ENCODE peak calls at places on chromosomes 4 and X, in nine cellular contexts. L is uterus; E is GM23248; X is SK-N-SH; K is heart right ventricle; P is stomach; M is fibroblast of lung; W is mucosa of descending colon; U is CD8-positive, alpha-beta T cell. N is an unnamed sample. For H3K4me1 and H3K9me3, the result is how much of the 10 kb centered on the place peaks cover.

GRCh38 chrX:123083924-123084323 is 100.2 kb upstream of the GRIA3 start:
- DNase-seq in P (no peak), U (no peak), L (no peak), K (no peak), W (no peak), X (no peak), E (peak), M (no peak), N (no peak)

GRCh38 chrX:132369650-132370049 is 119.2 kb downstream of the MBNL3 start:
- DNase-seq in U (no peak), E (no peak), P (no peak), X (no peak), L (no peak), K (no peak), M (no peak), W (no peak), N (no peak)

GRCh38 chr4:57989430-57989829 is 879.2 kb upstream of the IGFBP7 start:
- DNase-seq in M (no peak), X (no peak), U (no peak), K (no peak), W (no peak), P (no peak), E (no peak), L (no peak), N (peak)

GRCh38 chr4:99301376-99302164 is 10.8 kb upstream of the ADH1A start:
- DNase-seq in P (no peak), W (no peak), K (no peak), M (peak), L (no peak), E (peak), U (no peak), X (no peak), N (no peak)

GRCh38 chrX:48831909-48832291 is 3.5 kb downstream of the PCSK1N start:
- DNase-seq in E (no peak), P (no peak), X (peak), W (no peak), L (no peak), U (no peak), M (no peak), K (no peak), N (no peak)

GRCh38 chrX:40030205-40030604 is 67.6 kb downstream of the BCOR start:
- DNase-seq in K (no peak), P (no peak), L (no peak), U (no peak), X (no peak), W (no peak), E (no peak), M (no peak), N (no peak)

GRCh38 chr4:136203199-136203598 is 1329.1 kb downstream of the PCDH18 start:
- DNase-seq in U (no peak), L (no peak), P (no peak), K (no peak), E (no peak), M (no peak), W (no peak), X (no peak), N (no peak)

GRCh38 chrX:23668335-23668734 is 1.0 kb downstream of the PRDX4 start:
- DNase-seq in W (no peak), K (no peak), U (no peak), P (no peak), L (no peak), E (peak), M (peak), X (peak), N (no peak)

GRCh38 chrX:148874621-148875020 is 374.2 kb downstream of the AFF2 start:
- DNase-seq in M (peak), L (no peak), E (peak), K (no peak), P (no peak), U (no peak), X (no peak), W (no peak), N (no peak)

GRCh38 chr4:15598644-15599043 is 56.5 kb downstream of the FBXL5 start:
- DNase-seq in M (peak), L (no peak), X (no peak), K (no peak), U (no peak), P (no peak), W (no peak), E (peak), N (no peak)

GRCh38 chrX:40094041-40094899 is 3.5 kb downstream of the BCOR start:
- DNase-seq in E (peak), P (no peak), W (peak), U (peak), M (peak), K (peak), L (peak), X (peak), N (peak)

GRCh38 chr4:154332681-154333421 is 158.7 kb downstream of the DCHS2 start:
- DNase-seq in M (peak), P (no peak), E (no peak), K (peak), L (peak), W (peak), U (peak), X (peak), N (peak)

GRCh38 chr4:140807491-140808257 is 51.5 kb upstream of the TBC1D9 start:
- DNase-seq in K (no peak), P (no peak), U (no peak), L (no peak), X (no peak), W (no peak), E (no peak), M (peak), N (no peak)

GRCh38 chrX:56729152-56729557 is at the start of gene NBDY:
- DNase-seq in E (peak), X (peak), W (peak), P (peak), U (peak), L (peak), M (peak), K (peak), N (peak)

GRCh38 chr4:130141651-130142050 is 1045.7 kb downstream of the C4orf33 start:
- DNase-seq in E (no peak), W (no peak), P (no peak), L (no peak), M (no peak), K (no peak), X (no peak), U (no peak), N (no peak)

GRCh38 chrX:115393271-115393670 is 103.8 kb downstream of the LUZP4 start:
- DNase-seq in X (no peak), L (no peak), W (no peak), P (no peak), E (peak), U (no peak), M (peak), K (no peak), N (no peak)

GRCh38 chr4:41287005-41287404 is 30.3 kb downstream of the UCHL1 start:
- DNase-seq in K (no peak), W (no peak), U (no peak), M (peak), P (no peak), X (no peak), E (no peak), L (no peak), N (no peak)

GRCh38 chr4:182277402-182277801 is 34.2 kb downstream of the TENM3 start:
- DNase-seq in E (no peak), L (no peak), W (no peak), X (no peak), P (no peak), U (no peak), K (no peak), M (no peak), N (no peak)

GRCh38 chr4:14368391-14368790 is 633.9 kb upstream of the CPEB2 start:
- DNase-seq in U (no peak), K (peak), E (no peak), W (no peak), L (no peak), X (no peak), P (no peak), M (no peak), N (no peak)

GRCh38 chrX:38111196-38111595 is 104.8 kb downstream of the SYTL5 start:
- DNase-seq in L (no peak), E (no peak), P (no peak), X (no peak), U (no peak), K (no peak), W (no peak), M (no peak), N (no peak)

GRCh38 chr4:16226816-16227461 is 668 bp upstream of the TAPT1 start:
- DNase-seq in U (peak), L (peak), X (peak), E (peak), P (peak), M (peak), W (peak), K (peak), N (peak)

GRCh38 chr4:158004101-158004500 is 168.7 kb downstream of the GASK1B start:
- DNase-seq in P (no peak), E (no peak), W (no peak), L (no peak), X (no peak), M (no peak), U (no peak), K (no peak), N (no peak)

GRCh38 chr4:4289930-4290850 is at the start of the genes LYAR and ZBTB49:
- DNase-seq in L (peak), W (peak), K (peak), M (peak), E (peak), X (peak), U (peak), P (peak), N (peak)

GRCh38 chrX:31374786-31375185 is 302.9 kb upstream of the FTHL17 start:
- DNase-seq in W (no peak), K (no peak), P (no peak), E (no peak), L (no peak), U (no peak), X (no peak), M (no peak), N (no peak)

DNA sequence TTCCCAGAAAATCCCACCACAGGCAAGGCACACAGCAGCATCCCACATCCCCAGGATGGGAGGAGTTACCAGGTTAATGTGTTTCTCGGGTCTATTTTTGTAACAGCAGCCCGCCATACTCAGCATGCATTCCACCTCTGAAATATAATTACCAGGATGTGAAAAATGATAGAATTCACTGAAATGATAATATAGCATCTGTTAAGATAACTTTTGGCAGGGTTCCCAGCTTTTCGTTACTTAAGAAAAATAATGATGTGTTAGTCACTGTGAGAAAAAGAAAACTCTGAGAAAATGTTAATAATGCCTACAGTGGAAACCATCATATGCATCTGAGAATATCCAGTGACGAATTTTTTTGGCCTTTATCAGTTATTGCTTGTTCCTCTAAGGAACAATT is 87.0 kb downstream of the VCX2 start:
- DNase-seq in U (no peak), E (no peak), K (no peak), M (peak), P (no peak), X (peak), W (no peak), L (no peak), N (no peak)
- H3K4me1 ChIP-seq in U (under half), E (under half), K (under half), M (under half), P (under half), X (under half), W (under half), L (under half), N (under half)

GRCh38 chr4:49063670-49064069 is 77.6 kb downstream of the CWH43 start:
- DNase-seq in U (no peak), W (no peak), X (no peak), E (peak), K (no peak), L (no peak), M (no peak), P (no peak), N (no peak)
- H3K9me3 ChIP-seq in U (under half), W (under half), X (under half), E (under half), K (under half), L (under half), M (under half), P (under half), N (under half)

GRCh38 chr4:113976937-113977855 is 2.3 kb downstream of the ARSJ start:
- DNase-seq in E (peak), W (no peak), K (no peak), L (no peak), P (no peak), X (no peak), U (no peak), M (peak), N (no peak)
- H3K4me3 ChIP-seq in E (peak), W (no peak), K (peak), L (no peak), P (peak), X (peak), U (no peak), M (peak), N (peak)

GRCh38 chr4:40240040-40240653 is 43.3 kb downstream of the RHOH start:
- DNase-seq in P (no peak), X (no peak), U (no peak), E (peak), M (peak), L (no peak), K (no peak), W (no peak), N (no peak)

GRCh38 chr4:40243390-40243948 is 46.6 kb downstream of the RHOH start:
- DNase-seq in E (no peak), K (no peak), X (no peak), P (no peak), W (no peak), M (no peak), U (no peak), L (no peak), N (no peak)

GRCh38 chr4:40241936-40242590 is 45.2 kb downstream of the RHOH start:
- DNase-seq in E (no peak), U (no peak), L (no peak), K (no peak), X (no peak), P (no peak), M (no peak), W (no peak), N (no peak)

GRCh38 chr4:40238700-40239548 is 42.1 kb downstream of the RHOH start:
- DNase-seq in L (no peak), K (no peak), E (no peak), X (no peak), M (peak), P (no peak), U (peak), W (no peak), N (peak)

DNA sequence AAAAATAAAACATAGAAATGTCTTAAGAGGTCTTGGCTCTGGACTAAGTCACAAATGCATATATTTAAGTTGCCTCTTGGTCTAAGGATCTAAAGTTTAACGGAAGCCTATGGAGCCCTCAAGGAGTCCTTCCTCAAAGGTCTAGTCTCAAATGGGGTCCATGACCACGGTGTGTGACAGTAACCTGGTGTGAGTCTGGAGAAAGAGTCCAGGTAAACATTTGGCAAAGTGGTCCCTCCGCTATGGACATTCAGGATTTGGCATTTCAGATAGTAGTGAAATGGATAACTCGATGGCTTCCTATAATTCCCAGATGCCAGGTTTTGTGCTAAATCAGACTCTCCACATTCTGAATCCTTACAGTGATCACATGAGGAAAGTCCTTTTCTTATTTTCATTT is 44.2 kb downstream of the RHOH start:
- DNase-seq in U (no peak), M (no peak), X (no peak), P (no peak), W (no peak), E (no peak), K (no peak), L (no peak), N (no peak)
- H3K4me1 ChIP-seq in U (half or more), M (under half), X (under half), P (under half), W (under half), E (under half), K (under half), L (under half), N (under half)

GRCh38 chr4:174910271-174910670 is 7.9 kb upstream of the ADAM29 start:
- DNase-seq in W (no peak), X (no peak), K (no peak), E (no peak), P (no peak), U (no peak), L (no peak), M (no peak), N (no peak)

GRCh38 chr4:174907508-174907907 is 10.7 kb upstream of the ADAM29 start:
- DNase-seq in U (no peak), K (no peak), M (no peak), W (no peak), X (no peak), E (no peak), L (no peak), P (no peak), N (no peak)

GRCh38 chr4:174918058-174918457 is at the start of gene ADAM29:
- DNase-seq in U (no peak), K (no peak), M (no peak), L (no peak), W (no peak), X (no peak), E (no peak), P (no peak), N (no peak)

GRCh38 chr4:174912919-174913543 is 5.1 kb upstream of the ADAM29 start:
- DNase-seq in W (no peak), X (no peak), L (no peak), K (no peak), P (no peak), U (no peak), E (no peak), M (no peak), N (no peak)
- H3K9me3 ChIP-seq in W (under half), X (under half), L (under half), K (under half), P (under half), U (under half), E (under half), M (under half), N (under half)

GRCh38 chrX:143319526-143319925 is 197.7 kb downstream of the SPANXN3 start:
- DNase-seq in K (no peak), U (no peak), E (no peak), W (no peak), L (no peak), M (no peak), X (no peak), P (no peak), N (no peak)
- H3K4me3 ChIP-seq in K (no peak), U (no peak), E (no peak), W (no peak), L (no peak), M (no peak), X (no peak), P (no peak), N (no peak)

GRCh38 chr4:6912412-6912811 is 2.8 kb downstream of the TBC1D14 start:
- DNase-seq in M (no peak), P (no peak), K (no peak), X (no peak), W (no peak), L (no peak), E (no peak), U (no peak), N (no peak)

GRCh38 chr4:6916069-6916586 is 6.5 kb downstream of the TBC1D14 start:
- DNase-seq in L (no peak), W (no peak), K (no peak), M (no peak), X (no peak), P (no peak), U (no peak), E (no peak), N (no peak)

GRCh38 chr4:6913350-6913749 is 3.7 kb downstream of the TBC1D14 start:
- DNase-seq in X (no peak), L (no peak), E (no peak), M (no peak), U (no peak), P (no peak), W (no peak), K (no peak), N (no peak)

GRCh38 chr4:6915041-6916005 is 5.7 kb downstream of the TBC1D14 start:
- DNase-seq in E (no peak), L (no peak), U (no peak), X (no peak), P (no peak), W (no peak), M (no peak), K (no peak), N (no peak)

GRCh38 chr4:6914448-6914847 is 4.8 kb downstream of the TBC1D14 start:
- DNase-seq in L (no peak), X (no peak), W (no peak), E (no peak), K (no peak), U (no peak), M (no peak), P (no peak), N (no peak)
- H3K4me1 ChIP-seq in L (under half), X (under half), W (half or more), E (under half), K (under half), U (half or more), M (under half), P (half or more), N (half or more)

GRCh38 chr4:102474736-102475504 is 26.2 kb upstream of the NFKB1 start:
- DNase-seq in L (no peak), U (no peak), W (no peak), K (no peak), M (no peak), P (no peak), X (no peak), E (no peak), N (no peak)
- H3K9me3 ChIP-seq in L (under half), U (under half), W (under half), K (under half), M (under half), P (under half), X (under half), E (under half), N (under half)

GRCh38 chr4:174216935-174217272 is 66.6 kb downstream of the FBXO8 start:
- DNase-seq in W (no peak), P (no peak), X (no peak), L (no peak), K (no peak), E (no peak), U (no peak), M (no peak), N (no peak)
- H3K4me3 ChIP-seq in W (no peak), P (peak), X (peak), L (no peak), K (peak), E (peak), U (no peak), M (peak), N (no peak)

DNA sequence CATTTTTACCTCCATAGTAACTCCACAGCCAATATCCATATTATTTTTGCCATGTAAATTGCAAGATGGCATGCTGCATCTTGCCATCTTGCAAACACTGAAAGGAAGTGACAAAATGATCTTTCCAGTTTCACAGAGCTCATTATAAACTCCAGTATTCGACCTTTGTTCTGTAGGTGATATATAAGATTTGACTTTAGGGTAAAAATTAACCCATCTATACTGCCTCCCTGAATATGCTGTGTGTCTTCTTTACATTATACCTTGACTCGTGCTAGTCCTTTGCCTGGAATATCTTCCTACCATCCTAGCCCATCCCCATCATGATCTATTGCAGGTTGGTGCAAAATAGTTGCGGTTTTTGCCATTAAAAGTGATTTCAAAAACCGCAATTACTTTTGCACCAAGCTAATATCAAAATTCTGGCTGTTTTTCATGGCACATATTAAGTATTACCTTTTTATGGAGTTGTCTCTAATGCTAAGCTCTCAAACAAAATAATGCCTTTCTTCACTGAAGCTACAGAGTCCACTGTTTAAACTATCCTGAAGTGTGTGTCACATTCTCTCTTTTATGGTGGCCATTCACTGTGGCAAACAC is 161.1 kb downstream of the PCDH19 start:
- DNase-seq in M (no peak), X (no peak), E (no peak), P (no peak), K (no peak), L (no peak), W (no peak), U (no peak), N (no peak)
- H3K4me1 ChIP-seq in M (under half), X (under half), E (under half), P (under half), K (under half), L (under half), W (under half), U (under half), N (under half)

N was measured in left lung.